ENCODE peak calls at places on chromosomes 3 and 15, in seven cellular contexts. C, B, Q, S, U, F and T are unnamed samples.

GRCh38 chr3:125318497-125318847 is 56.7 kb downstream of the ZNF148 start:
- DNase-seq in S (no peak), Q (no peak), F (no peak), U (no peak), C (no peak), B (no peak), T (no peak)

GRCh38 chr3:158744567-158745288 is 12.5 kb upstream of the RARRES1 start:
- DNase-seq in Q (no peak), U (no peak), F (no peak), B (no peak), S (no peak), C (no peak), T (no peak)

GRCh38 chr15:70033529-70034140 is 64.1 kb downstream of the TLE3 start:
- DNase-seq in Q (peak), S (no peak), U (no peak), C (no peak), B (no peak), F (no peak), T (no peak)

GRCh38 chr3:72997421-72997961 is 880 bp downstream of the PPP4R2 start:
- DNase-seq in C (no peak), Q (peak), S (peak), F (peak), U (peak), B (no peak), T (no peak)

GRCh38 chr3:131807822-131808221 is 227.0 kb downstream of the CPNE4 start:
- DNase-seq in S (no peak), Q (no peak), C (no peak), F (no peak), U (no peak), B (no peak), T (no peak)

GRCh38 chr15:38154255-38154654 is 98.4 kb upstream of the SPRED1 start:
- DNase-seq in U (no peak), B (no peak), S (no peak), Q (no peak), C (no peak), F (no peak), T (no peak)

GRCh38 chr15:80041497-80042253 is 17.8 kb upstream of the ZFAND6 start:
- DNase-seq in B (no peak), U (no peak), Q (no peak), S (no peak), C (no peak), F (no peak), T (no peak)

GRCh38 chr3:42116466-42116865 is 25.3 kb downstream of the TRAK1 start:
- DNase-seq in C (no peak), U (no peak), Q (no peak), F (no peak), B (no peak), S (no peak), T (no peak)

GRCh38 chr3:150286390-150287147 is 121.5 kb upstream of the TSC22D2 start:
- DNase-seq in F (no peak), U (no peak), Q (peak), B (no peak), C (no peak), S (no peak), T (no peak)

GRCh38 chr3:64343692-64344440 is 118.6 kb upstream of the PRICKLE2 start:
- DNase-seq in Q (peak), B (no peak), U (no peak), S (no peak), C (no peak), F (no peak), T (no peak)

GRCh38 chr15:78951841-78952238 is 7.0 kb upstream of the CTSH start:
- DNase-seq in B (no peak), S (no peak), C (no peak), F (no peak), Q (peak), U (no peak), T (no peak)

GRCh38 chr15:73233623-73234022 is 135.1 kb downstream of the HCN4 start:
- DNase-seq in U (no peak), Q (peak), F (no peak), B (no peak), S (no peak), C (no peak), T (no peak)

GRCh38 chr3:15726881-15727280 is 70.9 kb downstream of the ANKRD28 start:
- DNase-seq in Q (no peak), S (no peak), F (no peak), U (no peak), B (no peak), C (no peak), T (no peak)

GRCh38 chr3:45043715-45044299 is 17.7 kb downstream of the CLEC3B start:
- DNase-seq in Q (peak), F (no peak), C (peak), B (no peak), U (no peak), S (no peak), T (no peak)

GRCh38 chr3:134562055-134562454 is 76.2 kb downstream of the CEP63 start:
- DNase-seq in B (no peak), S (no peak), U (no peak), F (no peak), C (no peak), Q (no peak), T (no peak)

GRCh38 chr3:51591231-51591630 is 52.7 kb downstream of the RAD54L2 start:
- DNase-seq in S (no peak), F (no peak), Q (no peak), C (no peak), B (no peak), U (no peak), T (no peak)

GRCh38 chr15:87263296-87263695 is 993.2 kb downstream of the NTRK3 start:
- DNase-seq in F (no peak), S (no peak), C (no peak), Q (no peak), B (no peak), U (no peak), T (no peak)

GRCh38 chr3:137709011-137709601 is 55.0 kb upstream of the SOX14 start:
- DNase-seq in S (no peak), C (no peak), B (no peak), U (no peak), F (no peak), Q (no peak), T (no peak)

GRCh38 chr3:195446359-195446758 is 3.5 kb upstream of the ACAP2 start:
- DNase-seq in S (no peak), U (no peak), C (no peak), Q (no peak), F (no peak), B (no peak), T (no peak)

GRCh38 chr3:134320749-134321148 is 53.5 kb downstream of the AMOTL2 start:
- DNase-seq in B (no peak), U (no peak), C (no peak), Q (no peak), F (no peak), S (no peak), T (no peak)

GRCh38 chr15:39310633-39311032 is 270.2 kb upstream of the THBS1 start:
- DNase-seq in B (no peak), S (no peak), C (no peak), Q (no peak), F (no peak), U (no peak), T (no peak)

GRCh38 chr3:16262195-16262594 is 2.5 kb downstream of the DPH3 start:
- DNase-seq in B (no peak), Q (no peak), U (no peak), F (no peak), S (no peak), C (no peak), T (no peak)

GRCh38 chr3:149077638-149078037 is 8.7 kb downstream of the HLTF start:
- DNase-seq in F (no peak), S (no peak), C (peak), U (no peak), B (no peak), Q (peak), T (no peak)

GRCh38 chr3:69231929-69232437 is 109.6 kb upstream of the LMOD3 start:
- DNase-seq in C (no peak), U (no peak), F (no peak), Q (peak), B (no peak), S (no peak), T (no peak)

GRCh38 chr3:161400650-161401049 is 29.3 kb upstream of the SPTSSB start:
- DNase-seq in U (no peak), Q (no peak), B (no peak), S (no peak), C (no peak), F (no peak), T (no peak)

GRCh38 chr15:74406992-74407705 is 26.6 kb downstream of the SEMA7A start:
- DNase-seq in C (peak), Q (peak), U (no peak), B (no peak), S (no peak), F (peak), T (no peak)

GRCh38 chr15:64807751-64808222 is 17.7 kb downstream of the PIF1 start:
- DNase-seq in U (no peak), Q (no peak), S (no peak), B (no peak), C (no peak), F (no peak), T (no peak)

GRCh38 chr15:64858136-64858535 is 16.4 kb downstream of the PLEKHO2 start:
- DNase-seq in Q (no peak), U (no peak), S (peak), B (no peak), C (no peak), F (no peak), T (no peak)

GRCh38 chr15:66931768-66932633 is 133.4 kb upstream of the SMAD3 start:
- DNase-seq in B (no peak), Q (peak), S (no peak), C (no peak), F (no peak), U (no peak), T (no peak)

GRCh38 chr15:47301481-47301880 is 415.8 kb upstream of the SEMA6D start:
- DNase-seq in S (peak), Q (no peak), C (no peak), U (no peak), F (no peak), B (no peak), T (no peak)

GRCh38 chr15:55868707-55869106 is 124.7 kb downstream of the NEDD4 start:
- DNase-seq in Q (no peak), C (no peak), S (no peak), U (no peak), B (no peak), F (no peak), T (no peak)

GRCh38 chr3:12273045-12273695 is 15.7 kb upstream of the PPARG start:
- DNase-seq in C (no peak), B (no peak), U (no peak), Q (no peak), F (no peak), S (no peak), T (no peak)

GRCh38 chr15:58472221-58472620 is 40.4 kb downstream of the LIPC start:
- DNase-seq in S (no peak), C (no peak), Q (no peak), F (no peak), B (no peak), U (no peak), T (no peak)

GRCh38 chr3:177932750-177933660 is 603.2 kb upstream of the KCNMB2 start:
- DNase-seq in Q (peak), C (no peak), S (no peak), U (no peak), B (no peak), F (no peak), T (no peak)

GRCh38 chr3:181782306-181782924 is 70.7 kb downstream of the SOX2 start:
- DNase-seq in Q (peak), C (no peak), F (no peak), U (no peak), B (no peak), S (no peak), T (no peak)

GRCh38 chr3:15679306-15679705 is 77.8 kb downstream of the BTD start:
- DNase-seq in F (no peak), S (no peak), U (no peak), Q (no peak), B (no peak), C (no peak), T (no peak)

GRCh38 chr3:71226565-71227281 is 356.8 kb downstream of the FOXP1 start:
- DNase-seq in U (peak), C (no peak), B (no peak), Q (peak), F (peak), S (peak), T (peak)

GRCh38 chr3:5084224-5084623 is 37.9 kb upstream of the ARL8B start:
- DNase-seq in B (no peak), U (no peak), C (no peak), S (no peak), F (no peak), Q (no peak), T (no peak)

GRCh38 chr3:5079761-5080160 is 42.3 kb upstream of the ARL8B start:
- DNase-seq in S (no peak), F (no peak), U (no peak), B (no peak), C (no peak), Q (no peak), T (no peak)

GRCh38 chr3:5082658-5083030 is 39.4 kb upstream of the ARL8B start:
- DNase-seq in U (no peak), B (no peak), F (no peak), S (no peak), C (no peak), Q (no peak), T (no peak)

GRCh38 chr3:5078151-5078550 is 43.9 kb upstream of the ARL8B start:
- DNase-seq in S (no peak), C (peak), U (no peak), F (no peak), B (no peak), Q (no peak), T (no peak)

GRCh38 chr3:5080779-5081550 is 41.1 kb upstream of the ARL8B start:
- DNase-seq in S (no peak), U (no peak), B (no peak), C (no peak), Q (no peak), F (no peak), T (no peak)
- H3K27ac ChIP-seq in S (no peak), U (no peak), B (no peak), C (no peak), Q (no peak), F (no peak), T (no peak)

DNA sequence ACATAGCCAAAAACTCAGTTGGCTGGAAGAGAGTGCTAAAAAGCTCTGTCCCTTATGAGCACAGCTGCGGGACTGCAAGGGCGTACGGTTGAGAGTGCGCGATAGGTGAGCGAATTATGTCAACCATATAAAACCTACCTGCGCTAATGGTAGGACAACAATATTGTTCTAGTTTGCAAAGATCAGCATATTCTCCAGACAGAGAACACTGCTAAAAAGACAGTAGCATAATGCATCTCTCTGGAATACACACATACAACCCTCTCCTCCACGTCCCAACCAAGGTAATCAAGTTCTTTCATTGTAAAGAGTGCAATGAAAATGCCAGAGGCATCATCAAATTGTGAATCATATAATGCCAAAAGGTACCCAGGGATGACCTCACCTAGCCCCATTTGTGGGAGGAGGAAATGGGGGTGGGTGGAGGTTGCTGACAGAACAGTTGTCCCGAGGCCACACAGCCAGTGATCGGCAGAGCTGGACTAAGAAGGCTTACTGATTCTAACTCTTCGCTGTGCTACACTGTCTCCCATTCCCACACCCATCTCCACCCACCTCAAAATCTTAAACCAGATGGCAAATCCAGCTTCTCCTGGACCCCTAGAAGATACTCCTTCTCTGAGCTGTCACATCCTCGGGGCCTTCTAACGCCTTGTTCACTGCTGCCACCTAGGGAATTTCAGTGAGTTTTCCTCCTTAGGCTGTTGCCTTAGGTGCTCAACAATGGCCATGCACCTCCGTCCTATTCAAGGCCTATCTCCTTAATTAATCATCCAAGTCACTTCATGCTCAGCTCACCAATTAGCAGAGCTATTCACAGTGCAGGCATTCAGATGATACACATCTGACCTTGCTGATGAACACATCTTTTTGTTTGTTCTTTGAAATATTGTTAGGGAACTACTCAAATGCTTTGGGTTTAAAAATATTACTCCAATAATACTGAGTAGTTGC is 60.7 kb downstream of the RPL22L1 start:
- DNase-seq in U (peak), B (no peak), F (peak), Q (peak), C (peak), S (peak), T (no peak)
- H3K27ac ChIP-seq in U (no peak), B (no peak), F (no peak), Q (no peak), C (no peak), S (no peak), T (no peak)

DNA sequence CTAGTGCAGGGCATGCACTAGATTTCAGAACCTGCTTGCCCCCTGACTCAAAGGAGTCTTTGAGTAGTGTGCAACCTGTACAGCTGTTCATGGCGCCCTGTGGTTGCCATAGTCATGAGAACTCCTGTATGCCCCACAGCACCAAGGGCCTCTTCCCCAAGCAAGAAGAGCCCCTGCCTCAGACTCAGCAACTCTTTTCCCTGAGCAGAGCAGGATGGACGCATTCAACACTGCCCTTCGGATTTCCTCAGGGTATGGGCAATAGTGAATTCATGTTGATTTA is 89.7 kb upstream of the KLF13 start:
- DNase-seq in C (no peak), S (no peak), U (no peak), F (no peak), B (no peak), Q (no peak), T (no peak)
- H3K27ac ChIP-seq in C (peak), S (peak), U (peak), F (no peak), B (peak), Q (peak), T (no peak)

GRCh38 chr15:101308604-101309435 is 13.8 kb upstream of the SNRPA1 start:
- DNase-seq in Q (no peak), F (no peak), S (no peak), B (no peak), C (no peak), U (no peak), T (no peak)

GRCh38 chr15:101307897-101308603 is 13.0 kb upstream of the SNRPA1 start:
- DNase-seq in C (no peak), S (no peak), Q (no peak), B (no peak), F (no peak), U (no peak), T (no peak)

GRCh38 chr15:101310508-101310907 is 15.5 kb upstream of the SNRPA1 start:
- DNase-seq in S (no peak), Q (no peak), B (no peak), F (no peak), U (no peak), C (no peak), T (no peak)

GRCh38 chr15:101310163-101310480 is 15.1 kb upstream of the SNRPA1 start:
- DNase-seq in B (no peak), Q (no peak), C (no peak), S (no peak), F (no peak), U (no peak), T (no peak)

DNA sequence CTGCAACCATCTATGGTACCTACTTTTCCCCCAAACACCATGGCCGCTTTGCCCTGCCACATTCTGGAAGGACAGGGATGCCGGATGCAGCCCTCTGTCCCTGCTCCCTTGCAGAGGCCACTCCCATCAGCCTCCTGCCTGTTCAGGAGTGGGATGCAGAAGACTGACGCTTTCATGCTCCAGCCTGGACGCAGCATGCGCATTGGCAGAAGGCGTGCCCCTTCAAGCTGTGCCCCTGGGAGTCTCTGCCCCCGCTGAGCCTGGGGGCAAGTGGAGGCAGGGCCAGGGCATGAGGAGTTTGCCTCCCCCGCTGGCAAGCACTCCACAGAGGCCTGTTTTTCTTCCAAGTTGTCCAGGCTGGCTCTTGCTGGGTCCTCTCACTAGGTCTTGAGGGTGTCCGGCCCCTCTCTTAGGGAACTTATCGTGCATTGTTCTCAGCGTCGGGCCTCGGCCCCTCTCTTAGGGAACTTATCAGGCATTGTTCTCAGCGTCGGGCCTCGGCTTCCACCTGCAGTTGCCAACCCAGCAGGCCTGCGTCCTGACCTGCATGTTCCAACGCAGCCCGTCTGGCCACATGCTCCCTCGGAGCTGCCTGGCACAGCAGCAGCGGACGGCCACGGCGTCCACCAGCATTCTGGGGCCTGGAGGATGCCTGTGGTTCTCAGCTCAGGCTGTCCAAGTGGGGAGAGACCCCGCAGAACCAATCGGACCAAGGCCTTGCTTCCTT is 14.6 kb upstream of the SNRPA1 start:
- DNase-seq in Q (no peak), F (no peak), B (no peak), C (no peak), U (no peak), S (no peak), T (no peak)
- H3K27ac ChIP-seq in Q (no peak), F (no peak), B (no peak), C (no peak), U (no peak), S (no peak), T (no peak)